ENCODE peak calls at places on chromosomes 16 and 17, in five cellular contexts. W is neuronal stem cell, Y is IMR-90, F is H9, C is mesendoderm. J is an unnamed sample.

GRCh38 chr17:31825961-31826691 is 32.9 kb downstream of the COPRS start:
- DNase-seq in W (no peak), Y (peak), F (no peak), C (no peak), J (no peak)

GRCh38 chr17:42521036-42521435 is 15.0 kb upstream of the NAGLU start:
- DNase-seq in W (no peak), Y (no peak), F (peak), C (no peak), J (peak)

GRCh38 chr17:72466199-72466598 is 345.4 kb downstream of the SOX9 start:
- DNase-seq in W (no peak), Y (peak), F (no peak), C (no peak), J (peak)

GRCh38 chr17:3927628-3928010 is 11.4 kb upstream of the P2RX1 start:
- DNase-seq in W (no peak), Y (no peak), F (no peak), C (no peak), J (no peak)

GRCh38 chr16:57147381-57148191 is 38.3 kb downstream of the PSME3IP1 start:
- DNase-seq in W (no peak), Y (peak), F (peak), C (no peak), J (no peak)

GRCh38 chr16:56675685-56676210 is 6.1 kb downstream of the MT1H start:
- DNase-seq in W (no peak), Y (no peak), F (peak), C (peak), J (no peak)

GRCh38 chr16:12513791-12514175 is 289.9 kb downstream of the CPPED1 start:
- DNase-seq in W (no peak), Y (no peak), F (no peak), C (no peak), J (no peak)

GRCh38 chr16:50581830-50582229 is 33.6 kb downstream of the NKD1 start:
- DNase-seq in W (no peak), Y (no peak), F (no peak), C (no peak), J (no peak)

GRCh38 chr16:29311636-29312344 is 94.7 kb downstream of the NPIPB11 start:
- DNase-seq in W (no peak), Y (no peak), F (no peak), C (no peak), J (no peak)

GRCh38 chr17:29039764-29040598 is 3.0 kb upstream of the PIPOX start:
- DNase-seq in W (no peak), Y (peak), F (no peak), C (peak), J (peak)

GRCh38 chr16:68265078-68265925 is 976 bp downstream of the SLC7A6 start:
- DNase-seq in W (no peak), Y (peak), F (no peak), C (peak), J (peak)

GRCh38 chr17:82104797-82105416 is 6.9 kb upstream of the FASN start:
- DNase-seq in W (no peak), Y (no peak), F (no peak), C (no peak), J (no peak)

GRCh38 chr17:77455111-77455877 is 314.5 kb downstream of the SEC14L1 start:
- DNase-seq in W (no peak), Y (peak), F (no peak), C (no peak), J (peak)

GRCh38 chr17:71260366-71260765 is 860.5 kb upstream of the SOX9 start:
- DNase-seq in W (no peak), Y (peak), F (no peak), C (no peak), J (peak)

GRCh38 chr16:53901396-53901795 is 197.4 kb downstream of the FTO start:
- DNase-seq in W (no peak), Y (no peak), F (no peak), C (no peak), J (no peak)

GRCh38 chr17:74567397-74567796 is at the start of gene CD300H:
- DNase-seq in W (no peak), Y (no peak), F (no peak), C (no peak), J (no peak)
- H2AK5ac ChIP-seq in W (no peak), Y (no peak), F (no peak), C (no peak), J (no peak)

GRCh38 chr17:57914274-57915147 is 40.7 kb downstream of the CUEDC1 start:
- DNase-seq in W (no peak), Y (no peak), F (no peak), C (no peak), J (no peak)

GRCh38 chr17:57915980-57916757 is 39.0 kb downstream of the CUEDC1 start:
- DNase-seq in W (peak), Y (peak), F (peak), C (peak), J (no peak)

GRCh38 chr17:57918017-57918895 is 37.0 kb downstream of the CUEDC1 start:
- DNase-seq in W (no peak), Y (peak), F (no peak), C (peak), J (peak)

GRCh38 chr17:57915532-57915931 is 39.7 kb downstream of the CUEDC1 start:
- DNase-seq in W (no peak), Y (peak), F (no peak), C (peak), J (no peak)

GRCh38 chr17:57916925-57917858 is 38.0 kb downstream of the CUEDC1 start:
- DNase-seq in W (no peak), Y (no peak), F (no peak), C (peak), J (no peak)
- H2AK5ac ChIP-seq in W (peak), Y (peak), F (no peak), C (peak), J (peak)

DNA sequence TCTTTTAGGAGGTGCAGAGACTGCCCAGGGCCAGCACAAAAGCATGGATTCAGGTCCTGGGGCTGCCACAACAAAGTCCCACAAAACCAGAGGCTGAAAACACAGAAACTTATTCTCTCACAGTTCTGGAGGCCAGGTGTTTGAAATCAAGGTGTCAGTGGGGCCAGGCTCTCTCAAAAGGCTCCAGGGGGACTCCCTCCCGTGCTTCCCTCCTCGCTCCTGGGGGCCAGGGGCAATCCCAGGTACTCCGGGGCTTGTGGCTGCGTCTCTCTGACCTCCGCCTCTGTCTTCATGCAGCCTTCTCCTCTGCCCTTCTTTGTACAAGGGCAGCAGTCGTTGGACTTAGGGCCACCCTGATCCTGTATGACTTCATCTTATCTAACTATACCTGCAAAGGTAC is 8.3 kb upstream of the RBFOX3 start:
- DNase-seq in W (no peak), Y (no peak), F (peak), C (no peak), J (no peak)
- H2AK5ac ChIP-seq in W (no peak), Y (no peak), F (no peak), C (no peak), J (no peak)

GRCh38 chr16:11346700-11347319 is 1.6 kb downstream of the RMI2 start:
- DNase-seq in W (no peak), Y (no peak), F (no peak), C (no peak), J (no peak)
- H2AK5ac ChIP-seq in W (no peak), Y (peak), F (no peak), C (peak), J (no peak)